ENCODE peak calls at places on chromosomes 4 and X, in six cellular contexts. F, W, I, R, H and X are unnamed samples.

GRCh38 chr4:29852537-29852936 is 867.6 kb upstream of the PCDH7 start:
- DNase-seq in F (no peak), W (no peak), I (no peak), R (no peak), H (no peak), X (no peak)

GRCh38 chr4:87932718-87933136 is 42.8 kb upstream of the SPP1 start:
- DNase-seq in F (no peak), W (no peak), I (no peak), R (no peak), H (no peak), X (no peak)

GRCh38 chrX:8897259-8897658 is 96.1 kb upstream of the FAM9A start:
- DNase-seq in F (no peak), W (no peak), I (no peak), R (no peak), H (no peak), X (no peak)

GRCh38 chrX:30489323-30489722 is 88.2 kb downstream of the TASL start:
- DNase-seq in F (no peak), W (no peak), I (peak; percentile 21), R (no peak), H (no peak), X (no peak)

GRCh38 chr4:25500626-25501318 is 123.7 kb downstream of the ANAPC4 start:
- DNase-seq in F (no peak), W (no peak), I (no peak), R (no peak), H (no peak), X (no peak)

GRCh38 chr4:42555828-42556227 is 101.1 kb downstream of the ATP8A1 start:
- DNase-seq in F (no peak), W (no peak), I (no peak), R (no peak), H (no peak), X (no peak)

GRCh38 chr4:140367738-140368137 is 5.7 kb upstream of the SCOC start:
- DNase-seq in F (no peak), W (no peak), I (no peak), R (no peak), H (no peak), X (no peak)

GRCh38 chr4:6753891-6754290 is 28.6 kb upstream of the KIAA0232 start:
- DNase-seq in F (no peak), W (no peak), I (no peak), R (no peak), H (no peak), X (no peak)

GRCh38 chrX:25052798-25053534 is 37.2 kb upstream of the ARX start:
- DNase-seq in F (no peak), W (no peak), I (no peak), R (no peak), H (no peak), X (no peak)

GRCh38 chr4:18291313-18291712 is 269.8 kb upstream of the LCORL start:
- DNase-seq in F (no peak), W (no peak), I (no peak), R (no peak), H (no peak), X (no peak)

GRCh38 chrX:44344194-44344593 is 722 bp upstream of the EFHC2 start:
- DNase-seq in F (no peak), W (no peak), I (no peak), R (peak; percentile 59), H (no peak), X (no peak)

GRCh38 chr4:103397527-103397926 is 199.4 kb upstream of the CENPE start:
- DNase-seq in F (no peak), W (no peak), I (no peak), R (no peak), H (no peak), X (no peak)

GRCh38 chr4:187070158-187070557 is 346.5 kb upstream of the FAT1 start:
- DNase-seq in F (no peak), W (no peak), I (no peak), R (no peak), H (no peak), X (no peak)

GRCh38 chr4:8612646-8613045 is 20.1 kb downstream of the CPZ start:
- DNase-seq in F (no peak), W (no peak), I (no peak), R (no peak), H (no peak), X (no peak)

GRCh38 chr4:122810669-122811068 is 16.0 kb upstream of the FGF2 start:
- DNase-seq in F (no peak), W (no peak), I (no peak), R (no peak), H (no peak), X (no peak)

GRCh38 chr4:2064276-2064991 is 5.3 kb downstream of the NAT8L start:
- DNase-seq in F (no peak), W (no peak), I (no peak), R (peak; percentile 79), H (no peak), X (no peak)

GRCh38 chr4:90317785-90318184 is 190.6 kb downstream of the CCSER1 start:
- DNase-seq in F (no peak), W (no peak), I (no peak), R (no peak), H (no peak), X (no peak)

GRCh38 chrX:44651347-44651746 is 108.7 kb upstream of the FUNDC1 start:
- DNase-seq in F (no peak), W (no peak), I (no peak), R (no peak), H (no peak), X (no peak)

GRCh38 chr4:103422467-103423219 is 224.5 kb upstream of the CENPE start:
- DNase-seq in F (no peak), W (no peak), I (no peak), R (no peak), H (no peak), X (no peak)

GRCh38 chrX:116781926-116782325 is 319.1 kb upstream of the CT83 start:
- DNase-seq in F (no peak), W (no peak), I (no peak), R (no peak), H (no peak), X (no peak)

GRCh38 chr4:180909279-180909678 is 1333.9 kb upstream of the TENM3 start:
- DNase-seq in F (no peak), W (no peak), I (no peak), R (no peak), H (peak; percentile 27), X (no peak)

GRCh38 chrX:31266172-31267076 is 194.6 kb upstream of the FTHL17 start:
- DNase-seq in F (peak; percentile 11), W (no peak), I (peak; percentile 25), R (peak; percentile 70), H (no peak), X (peak; percentile 53)

GRCh38 chrX:8748855-8749254 is 16.9 kb upstream of the ANOS1 start:
- DNase-seq in F (no peak), W (no peak), I (no peak), R (peak; percentile 12), H (no peak), X (no peak)

GRCh38 chr4:7964459-7964858 is 24.8 kb upstream of the AFAP1 start:
- DNase-seq in F (no peak), W (no peak), I (no peak), R (no peak), H (no peak), X (no peak)

GRCh38 chrX:68915778-68916177 is 87.0 kb downstream of the EFNB1 start:
- DNase-seq in F (no peak), W (no peak), I (no peak), R (no peak), H (no peak), X (no peak)

GRCh38 chrX:3326721-3327120 is 19.7 kb downstream of the MXRA5 start:
- DNase-seq in F (no peak), W (no peak), I (no peak), R (no peak), H (no peak), X (no peak)

GRCh38 chr4:39655866-39656265 is 17.2 kb upstream of the SMIM14 start:
- DNase-seq in F (no peak), W (no peak), I (peak; percentile 17), R (no peak), H (no peak), X (no peak)

GRCh38 chrX:17591741-17592110 is 145.6 kb upstream of the SCML1 start:
- DNase-seq in F (no peak), W (no peak), I (no peak), R (no peak), H (no peak), X (no peak)

GRCh38 chrX:47650164-47651042 is at the start of gene ELK1:
- DNase-seq in F (peak; percentile 81), W (peak; percentile 90), I (peak; percentile 42), R (peak; percentile 89), H (peak; percentile 94), X (peak; percentile 74)

GRCh38 chr4:5497489-5497888 is 210.9 kb downstream of the EVC2 start:
- DNase-seq in F (no peak), W (no peak), I (no peak), R (no peak), H (no peak), X (no peak)

GRCh38 chr4:70801265-70801809 is 38.4 kb downstream of the GRSF1 start:
- DNase-seq in F (no peak), W (no peak), I (no peak), R (no peak), H (no peak), X (no peak)

GRCh38 chrX:2690856-2691542 is at the start of gene CD99:
- DNase-seq in F (peak; percentile 88), W (peak; percentile 46), I (peak; percentile 80), R (peak; percentile 91), H (no peak), X (peak; percentile 92)

GRCh38 chr4:111943796-111944203 is 201.5 kb upstream of the FAM241A start:
- DNase-seq in F (peak; percentile 5), W (no peak), I (peak; percentile 28), R (no peak), H (peak; percentile 31), X (peak; percentile 17)

GRCh38 chrX:155881158-155881993 is at the start of gene VAMP7:
- DNase-seq in F (peak; percentile 38), W (peak; percentile 59), I (peak; percentile 78), R (peak; percentile 89), H (peak; percentile 51), X (peak; percentile 53)
- TF ChIP-seq POLR2A in F (peak; percentile 82), W (peak; percentile 95), I (peak; percentile 87), R (peak; percentile 96), H (no peak), X (peak; percentile 80)

GRCh38 chr4:107619065-107619464 is 101.0 kb downstream of the PAPSS1 start:
- DNase-seq in F (no peak), W (no peak), I (no peak), R (no peak), H (no peak), X (no peak)
- TF ChIP-seq TAF1 in F (no peak), W (no peak), I (no peak), R (no peak), H (no peak), X (no peak)

DNA sequence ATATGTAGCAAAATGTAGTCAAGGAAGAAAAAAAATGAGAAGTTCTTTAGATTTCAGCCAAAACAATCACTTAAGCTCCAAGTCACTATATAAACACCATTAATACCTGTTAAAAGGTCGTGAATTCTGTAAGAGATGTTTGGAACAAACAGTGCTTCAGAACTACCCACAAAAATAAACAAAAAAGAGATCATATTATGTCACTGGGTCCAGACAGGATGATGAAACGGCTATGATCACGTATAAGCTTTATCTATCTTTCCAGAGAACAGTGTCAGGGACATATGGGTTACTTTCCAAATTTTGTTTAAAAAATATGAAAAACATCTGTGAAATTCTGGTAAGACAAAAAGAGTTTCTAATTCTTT is 90.1 kb downstream of the SORBS2 start:
- DNase-seq in F (no peak), W (no peak), I (peak; percentile 77), R (no peak), H (no peak), X (no peak)
- TF ChIP-seq POLR2A in F (no peak), W (no peak), I (no peak), R (no peak), H (no peak), X (no peak)

GRCh38 chrX:10496345-10496965 is 123.9 kb downstream of the MID1 start:
- DNase-seq in F (no peak), W (no peak), I (no peak), R (no peak), H (no peak), X (no peak)
- TF ChIP-seq TAF1 in F (no peak), W (no peak), I (no peak), R (no peak), H (no peak), X (no peak)